ENCODE peak calls at places on chromosomes 6 and 20, in six cellular contexts. M, Q, Z, P, D and B are unnamed samples.

GRCh38 chr6:154277578-154278128 is 79.0 kb downstream of the IPCEF1 start:
- DNase-seq in M (no peak), Q (no peak), Z (no peak), P (no peak), D (no peak), B (no peak)

GRCh38 chr6:27049863-27050781 is 197.4 kb upstream of the PRSS16 start:
- DNase-seq in M (no peak), Q (no peak), Z (no peak), P (no peak), D (no peak), B (no peak)

GRCh38 chr6:109672204-109672603 is 18.8 kb downstream of the AK9 start:
- DNase-seq in M (peak), Q (no peak), Z (no peak), P (no peak), D (no peak), B (no peak)

GRCh38 chr20:45085867-45086266 is 15.1 kb downstream of the KCNS1 start:
- DNase-seq in M (no peak), Q (no peak), Z (no peak), P (no peak), D (no peak), B (no peak)

GRCh38 chr6:44177691-44178423 is 19.2 kb downstream of the CAPN11 start:
- DNase-seq in M (peak), Q (peak), Z (no peak), P (peak), D (peak), B (peak)

GRCh38 chr6:161204866-161205557 is 68.8 kb downstream of the AGPAT4 start:
- DNase-seq in M (no peak), Q (no peak), Z (peak), P (no peak), D (no peak), B (no peak)

GRCh38 chr6:142184332-142184731 is 37.3 kb downstream of the VTA1 start:
- DNase-seq in M (no peak), Q (no peak), Z (no peak), P (no peak), D (no peak), B (no peak)

GRCh38 chr6:138795809-138796469 is at the start of gene ECT2L:
- DNase-seq in M (no peak), Q (peak), Z (peak), P (peak), D (peak), B (peak)

GRCh38 chr6:70163795-70164194 is 139.1 kb downstream of the COL9A1 start:
- DNase-seq in M (no peak), Q (no peak), Z (no peak), P (no peak), D (no peak), B (no peak)

GRCh38 chr6:158027590-158028285 is 46.1 kb downstream of the SYNJ2 start:
- DNase-seq in M (no peak), Q (no peak), Z (no peak), P (no peak), D (no peak), B (no peak)

GRCh38 chr6:3741477-3741871 is 10.0 kb downstream of the PXDC1 start:
- DNase-seq in M (no peak), Q (no peak), Z (no peak), P (peak), D (no peak), B (no peak)

GRCh38 chr20:5737619-5737953 is 12.6 kb upstream of the SHLD1 start:
- DNase-seq in M (no peak), Q (no peak), Z (no peak), P (no peak), D (no peak), B (no peak)

GRCh38 chr20:34515484-34516037 is 661 bp upstream of the DYNLRB1 start:
- DNase-seq in M (peak), Q (peak), Z (no peak), P (peak), D (peak), B (peak)
- TF ChIP-seq POLR2A in M (no peak), Q (no peak), Z (no peak), P (peak), D (no peak), B (no peak)

GRCh38 chr6:120173250-120173649 is 823.7 kb upstream of the MAN1A1 start:
- DNase-seq in M (no peak), Q (no peak), Z (no peak), P (no peak), D (no peak), B (no peak)
- H3K4me3 ChIP-seq in M (no peak), Q (no peak), Z (no peak), P (no peak), D (no peak), B (no peak)

DNA sequence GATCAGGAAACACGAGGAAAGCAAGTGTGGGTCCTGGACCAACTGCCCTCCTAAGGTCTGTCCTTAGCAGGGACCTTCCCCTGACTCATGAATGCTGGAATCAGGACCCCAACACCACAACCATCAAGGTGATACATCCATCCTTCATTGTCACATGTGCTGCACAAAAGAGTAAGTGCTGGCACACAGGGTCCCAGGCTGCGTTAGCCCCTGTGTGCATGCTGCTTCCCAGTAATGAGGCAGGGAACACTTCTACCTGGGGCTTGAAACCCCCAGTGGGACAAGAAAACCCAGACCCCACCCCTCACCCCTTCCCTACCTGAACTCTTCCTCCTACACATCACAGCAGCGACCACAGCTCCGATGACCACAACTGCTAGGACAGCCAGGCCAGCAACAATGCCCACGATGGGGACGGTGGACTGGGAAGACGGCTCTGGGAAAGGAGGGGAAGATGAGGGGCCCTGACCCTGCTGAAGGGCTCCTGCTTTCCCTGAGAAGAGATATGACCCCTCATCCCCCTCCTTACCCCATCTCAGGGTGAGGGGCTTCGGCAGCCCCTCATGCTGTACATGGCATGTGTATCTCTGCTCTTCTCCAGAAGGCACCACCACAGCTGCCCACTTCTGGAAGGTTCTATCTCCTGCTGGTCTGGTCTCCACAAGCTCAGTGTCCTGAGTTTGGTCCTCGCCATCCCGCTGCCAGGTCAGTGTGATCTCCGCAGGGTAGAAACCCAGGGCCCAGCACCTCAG is 2.0 kb downstream of the HLA-B start:
- DNase-seq in M (no peak), Q (peak), Z (peak), P (no peak), D (no peak), B (no peak)
- TF ChIP-seq POLR2A in M (no peak), Q (no peak), Z (no peak), P (no peak), D (no peak), B (no peak)

DNA sequence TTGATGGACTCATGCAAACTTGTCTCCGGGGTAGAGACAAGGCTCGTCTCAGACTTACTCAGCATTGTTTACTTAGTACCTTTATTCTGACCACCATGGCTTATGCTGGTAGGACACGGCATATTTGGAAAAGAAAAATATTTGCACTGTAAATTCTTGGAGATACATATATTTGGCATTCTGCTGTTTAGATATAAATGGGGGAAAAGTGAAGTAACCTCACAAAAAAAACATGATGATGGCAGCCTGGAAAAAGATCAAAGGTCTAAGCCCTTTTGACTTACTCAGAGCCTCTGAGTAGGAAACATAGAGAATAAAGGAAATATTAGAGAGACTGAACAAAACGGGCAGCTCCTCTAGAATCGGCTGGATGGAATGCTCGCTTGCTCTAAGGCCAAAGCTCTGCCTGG is 32.5 kb downstream of the PDE10A start:
- DNase-seq in M (peak), Q (no peak), Z (no peak), P (no peak), D (no peak), B (no peak)
- H3K4me3 ChIP-seq in M (no peak), Q (no peak), Z (no peak), P (no peak), D (no peak), B (no peak)

GRCh38 chr20:46402236-46402886 is 4.1 kb downstream of the ELMO2 start:
- DNase-seq in M (peak), Q (no peak), Z (no peak), P (no peak), D (no peak), B (no peak)

GRCh38 chr20:46401478-46401860 is 4.9 kb downstream of the ELMO2 start:
- DNase-seq in M (no peak), Q (no peak), Z (no peak), P (no peak), D (no peak), B (no peak)

GRCh38 chr20:46400253-46400652 is 6.2 kb downstream of the ELMO2 start:
- DNase-seq in M (peak), Q (no peak), Z (no peak), P (no peak), D (peak), B (peak)

GRCh38 chr20:46399401-46399800 is 7.0 kb downstream of the ELMO2 start:
- DNase-seq in M (no peak), Q (no peak), Z (no peak), P (no peak), D (no peak), B (no peak)

GRCh38 chr20:46400828-46401477 is 5.5 kb downstream of the ELMO2 start:
- DNase-seq in M (peak), Q (no peak), Z (no peak), P (no peak), D (no peak), B (no peak)
- TF ChIP-seq POLR2A in M (peak), Q (no peak), Z (no peak), P (no peak), D (no peak), B (no peak)